ENCODE peak calls at places on chromosome 6, in eight cellular contexts. K is esophagus squamous epithelium, U is HCT116, X is spleen, T is right lobe of liver, E is IMR-90, L is stomach, W is breast epithelium. M is an unnamed sample.

GRCh38 chr6:680666-681374 is 12.1 kb downstream of the EXOC2 start:
- DNase-seq in K (no peak), U (no peak), X (no peak), T (no peak), E (no peak), L (no peak), W (no peak), M (no peak)

GRCh38 chr6:37785688-37786270 is 33.7 kb upstream of the ZFAND3 start:
- DNase-seq in K (no peak), U (no peak), X (no peak), T (no peak), E (no peak), L (no peak), W (no peak), M (no peak)

GRCh38 chr6:32609391-32609730 is 19.7 kb upstream of the HLA-DRB1 start:
- DNase-seq in K (no peak), U (no peak), X (no peak), T (no peak), E (no peak), L (no peak), W (no peak), M (no peak)

GRCh38 chr6:25279748-25280616 is 808 bp downstream of the CARMIL1 start:
- DNase-seq in K (no peak), U (no peak), X (no peak), T (peak), E (no peak), L (peak), W (no peak), M (peak)

GRCh38 chr6:119614138-119614537 is 264.6 kb upstream of the MAN1A1 start:
- DNase-seq in K (no peak), U (no peak), X (no peak), T (no peak), E (no peak), L (no peak), W (no peak), M (no peak)

GRCh38 chr6:1580585-1580984 is 29.1 kb upstream of the FOXC1 start:
- DNase-seq in K (no peak), U (no peak), X (no peak), T (no peak), E (no peak), L (no peak), W (peak), M (no peak)

GRCh38 chr6:679282-679681 is 13.7 kb downstream of the EXOC2 start:
- DNase-seq in K (no peak), U (no peak), X (no peak), T (no peak), E (peak), L (no peak), W (no peak), M (no peak)

GRCh38 chr6:47680056-47680455 is 18.3 kb upstream of the ADGRF4 start:
- DNase-seq in K (no peak), U (no peak), X (no peak), T (no peak), E (no peak), L (no peak), W (no peak), M (no peak)

GRCh38 chr6:83815631-83816030 is 37.5 kb upstream of the RIPPLY2 start:
- DNase-seq in K (no peak), U (no peak), X (no peak), T (no peak), E (no peak), L (no peak), W (no peak), M (no peak)

GRCh38 chr6:27777614-27778355 is 134.4 kb downstream of the OR2B2 start:
- DNase-seq in K (no peak), U (no peak), X (no peak), T (no peak), E (no peak), L (no peak), W (no peak), M (no peak)

GRCh38 chr6:163170294-163170883 is 244.1 kb upstream of the QKI start:
- DNase-seq in K (no peak), U (no peak), X (no peak), T (no peak), E (no peak), L (no peak), W (no peak), M (no peak)

GRCh38 chr6:45812937-45813336 is 202.7 kb downstream of the CLIC5 start:
- DNase-seq in K (no peak), U (no peak), X (no peak), T (no peak), E (peak), L (no peak), W (no peak), M (no peak)

GRCh38 chr6:106746660-106747059 is 117.3 kb downstream of the QRSL1 start:
- DNase-seq in K (no peak), U (no peak), X (no peak), T (no peak), E (peak), L (no peak), W (no peak), M (no peak)

GRCh38 chr6:83057705-83058321 is 7.8 kb downstream of the UBE3D start:
- DNase-seq in K (no peak), U (peak), X (no peak), T (no peak), E (peak), L (no peak), W (no peak), M (peak)

GRCh38 chr6:93721386-93722048 is 302.2 kb upstream of the EPHA7 start:
- DNase-seq in K (no peak), U (no peak), X (no peak), T (no peak), E (no peak), L (no peak), W (no peak), M (no peak)

GRCh38 chr6:137248702-137249101 is 29.5 kb upstream of the IFNGR1 start:
- DNase-seq in K (no peak), U (no peak), X (peak), T (no peak), E (no peak), L (no peak), W (no peak), M (peak)

GRCh38 chr6:50658561-50658960 is 54.8 kb upstream of the TFAP2D start:
- DNase-seq in K (no peak), U (no peak), X (no peak), T (no peak), E (no peak), L (no peak), W (no peak), M (no peak)

GRCh38 chr6:146891615-146892265 is 293.0 kb downstream of the ADGB start:
- DNase-seq in K (no peak), U (no peak), X (no peak), T (no peak), E (peak), L (no peak), W (no peak), M (no peak)

GRCh38 chr6:163415176-163415619 is 680 bp downstream of the QKI start:
- DNase-seq in K (no peak), U (no peak), X (peak), T (peak), E (no peak), L (no peak), W (no peak), M (no peak)

GRCh38 chr6:152189736-152190135 is 382.3 kb downstream of the ESR1 start:
- DNase-seq in K (no peak), U (no peak), X (no peak), T (no peak), E (peak), L (no peak), W (no peak), M (no peak)

GRCh38 chr6:157873735-157874344 is 50.8 kb downstream of the SNX9 start:
- DNase-seq in K (peak), U (peak), X (peak), T (peak), E (peak), L (peak), W (peak), M (peak)

GRCh38 chr6:7260291-7261029 is 52.5 kb downstream of the SSR1 start:
- DNase-seq in K (no peak), U (no peak), X (peak), T (peak), E (no peak), L (no peak), W (no peak), M (no peak)

DNA sequence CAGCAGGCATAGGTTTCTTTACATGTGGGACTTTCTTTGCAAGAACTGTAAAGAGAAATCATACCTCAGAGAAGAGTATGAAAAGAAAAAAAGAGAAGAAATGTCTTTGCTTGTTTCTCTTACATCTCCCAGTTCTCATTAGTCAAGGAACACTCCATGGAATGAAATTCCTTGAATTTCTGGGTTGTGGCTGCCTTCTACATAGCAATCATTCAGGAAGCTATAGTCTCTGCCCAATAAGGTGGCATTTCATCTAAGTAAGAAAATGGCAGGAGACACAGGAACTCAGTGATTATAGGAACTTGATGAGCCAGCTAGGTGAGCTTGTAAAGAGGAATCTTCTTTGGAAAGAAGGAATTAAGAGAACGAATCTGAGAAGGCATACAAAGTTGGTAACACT is 197.0 kb upstream of the FKBP1C start:
- DNase-seq in K (no peak), U (no peak), X (no peak), T (no peak), E (no peak), L (no peak), W (no peak), M (no peak)
- H3K4me3 ChIP-seq in K (no peak), U (no peak), X (no peak), T (no peak), E (no peak), L (no peak), W (no peak), M (no peak)

GRCh38 chr6:30349411-30350177 is 4.6 kb downstream of the RPP21 start:
- DNase-seq in K (no peak), U (no peak), X (no peak), T (no peak), E (no peak), L (no peak), W (no peak), M (no peak)
- TF ChIP-seq CTCF in K (no peak), U (no peak), X (no peak), T (no peak), E (no peak), L (no peak), W (no peak), M (no peak)

GRCh38 chr6:108968746-108969316 is 120.6 kb downstream of the ARMC2 start:
- DNase-seq in K (no peak), U (no peak), X (no peak), T (no peak), E (no peak), L (no peak), W (no peak), M (no peak)

GRCh38 chr6:108968325-108968724 is 120.1 kb downstream of the ARMC2 start:
- DNase-seq in K (no peak), U (no peak), X (no peak), T (no peak), E (no peak), L (no peak), W (no peak), M (no peak)

GRCh38 chr6:108969776-108970175 is 121.6 kb downstream of the ARMC2 start:
- DNase-seq in K (no peak), U (no peak), X (no peak), T (no peak), E (no peak), L (no peak), W (no peak), M (no peak)

GRCh38 chr6:108966855-108967755 is 118.9 kb downstream of the ARMC2 start:
- DNase-seq in K (no peak), U (peak), X (peak), T (no peak), E (peak), L (peak), W (peak), M (no peak)

DNA sequence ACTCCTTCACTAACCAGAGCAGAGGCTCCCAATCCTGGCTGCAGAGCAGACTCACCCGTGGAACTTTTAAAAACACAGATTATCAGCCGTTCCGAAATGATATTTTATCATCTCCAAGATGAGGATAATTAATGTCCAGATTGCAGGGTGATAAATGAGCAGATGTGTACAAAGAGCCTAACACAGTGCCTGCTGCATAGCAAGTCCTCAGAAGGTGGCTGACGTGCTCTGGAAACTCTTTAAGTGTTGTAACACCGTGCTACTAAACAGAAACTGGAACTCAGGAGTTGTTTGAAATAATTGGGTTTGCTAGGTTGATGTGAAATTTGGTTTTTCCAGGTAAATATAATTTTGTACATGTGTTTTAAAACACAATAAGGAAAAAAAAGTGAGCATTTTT is 118.0 kb downstream of the ARMC2 start:
- DNase-seq in K (no peak), U (no peak), X (no peak), T (no peak), E (no peak), L (no peak), W (no peak), M (no peak)
- TF ChIP-seq POLR2A in K (no peak), U (no peak), X (no peak), T (no peak), E (no peak), L (no peak), W (no peak), M (no peak)

DNA sequence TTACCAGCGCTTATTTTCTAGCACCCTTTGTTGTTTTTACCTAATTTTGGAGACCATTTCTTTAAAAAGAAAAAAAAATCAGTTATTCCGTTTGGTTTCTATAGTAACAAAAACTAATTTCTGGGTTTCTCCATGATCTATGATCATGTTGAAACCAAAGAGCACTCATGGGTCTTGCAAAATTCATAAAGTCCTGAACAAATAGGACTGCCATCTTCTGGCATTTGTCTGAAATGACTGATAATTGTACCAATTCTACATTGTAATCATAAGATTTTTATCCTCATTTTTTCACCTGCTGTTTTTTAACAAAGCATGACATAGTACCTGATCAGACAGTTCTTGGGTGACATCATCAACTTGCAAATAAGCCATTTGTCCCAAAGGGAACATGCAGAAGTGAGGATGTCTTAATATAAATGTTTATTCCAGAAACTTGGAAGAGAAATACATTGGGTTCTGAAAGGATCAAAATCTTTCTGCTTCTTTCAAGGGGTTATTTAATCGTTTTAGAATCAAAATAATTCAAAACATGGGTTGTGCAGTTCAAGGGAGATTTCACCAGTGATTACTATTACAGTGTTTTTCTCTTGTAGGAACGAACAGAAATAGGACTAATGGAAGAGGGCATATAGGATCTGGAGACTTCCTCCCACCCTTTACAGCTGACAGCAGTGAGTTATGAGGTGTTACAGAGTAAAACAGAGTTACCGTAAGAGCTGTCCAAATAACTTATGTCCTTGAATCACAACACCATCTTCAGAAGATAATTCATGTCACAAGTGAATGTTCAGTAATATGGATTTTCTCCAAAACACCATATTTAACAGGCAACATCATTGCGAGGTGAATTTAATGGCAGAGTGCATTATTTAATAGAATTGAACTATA is 87.1 kb upstream of the GJE1 start:
- DNase-seq in K (no peak), U (peak), X (no peak), T (no peak), E (peak), L (no peak), W (no peak), M (no peak)
- H3K4me3 ChIP-seq in K (no peak), U (no peak), X (no peak), T (no peak), E (no peak), L (no peak), W (no peak), M (no peak)

GRCh38 chr6:116883005-116883404 is 6.0 kb downstream of the RFX6 start:
- DNase-seq in K (no peak), U (no peak), X (no peak), T (no peak), E (no peak), L (no peak), W (no peak), M (no peak)

GRCh38 chr6:116876635-116877611 is at the start of gene RFX6:
- DNase-seq in K (no peak), U (no peak), X (no peak), T (peak), E (no peak), L (peak), W (no peak), M (peak)

GRCh38 chr6:116877743-116878142 is 701 bp downstream of the RFX6 start:
- DNase-seq in K (no peak), U (no peak), X (no peak), T (no peak), E (no peak), L (no peak), W (no peak), M (no peak)

GRCh38 chr6:116884530-116884929 is 7.5 kb downstream of the RFX6 start:
- DNase-seq in K (no peak), U (no peak), X (no peak), T (no peak), E (no peak), L (no peak), W (no peak), M (no peak)

GRCh38 chr6:116881236-116881635 is 4.2 kb downstream of the RFX6 start:
- DNase-seq in K (no peak), U (peak), X (no peak), T (no peak), E (no peak), L (no peak), W (no peak), M (no peak)
- TF ChIP-seq CTCF in K (no peak), U (peak), X (no peak), T (peak), E (peak), L (no peak), W (no peak), M (peak)

M was measured in Peyer's patch.